ENCODE peak calls at places on chromosomes 6 and 20, in six cellular contexts. C, D, E, Y, N and O are unnamed samples. For H3K27me3 and H3K4me1, the result is how much of the 10 kb centered on the place peaks cover.

GRCh38 chr6:42745083-42745637 is 743 bp downstream of the TBCC start:
- DNase-seq in C (peak), D (peak), E (peak), Y (peak), N (peak), O (peak)

GRCh38 chr6:102501615-102502014 is 1108.1 kb downstream of the GRIK2 start:
- DNase-seq in C (no peak), D (no peak), E (no peak), Y (no peak), N (no peak), O (no peak)

GRCh38 chr6:3913077-3913957 is 64.1 kb downstream of the FAM50B start:
- DNase-seq in C (no peak), D (no peak), E (no peak), Y (peak), N (peak), O (peak)

GRCh38 chr6:38095054-38095453 is 275.5 kb downstream of the ZFAND3 start:
- DNase-seq in C (no peak), D (no peak), E (no peak), Y (no peak), N (peak), O (no peak)

GRCh38 chr20:24507182-24507853 is 37.9 kb downstream of the SYNDIG1 start:
- DNase-seq in C (no peak), D (no peak), E (no peak), Y (no peak), N (no peak), O (no peak)

GRCh38 chr6:81696505-81696904 is 56.0 kb downstream of the TENT5A start:
- DNase-seq in C (no peak), D (no peak), E (no peak), Y (no peak), N (no peak), O (no peak)

GRCh38 chr20:59441860-59442810 is 141.7 kb downstream of the EDN3 start:
- DNase-seq in C (no peak), D (no peak), E (no peak), Y (no peak), N (no peak), O (peak)

GRCh38 chr20:4064118-4064962 is 49.0 kb upstream of the RNF24 start:
- DNase-seq in C (peak), D (peak), E (no peak), Y (peak), N (peak), O (peak)

GRCh38 chr6:129662406-129662766 is 47.6 kb downstream of the ARHGAP18 start:
- DNase-seq in C (no peak), D (no peak), E (no peak), Y (no peak), N (no peak), O (no peak)

GRCh38 chr6:103937389-103937788 is 922.3 kb downstream of the HACE1 start:
- DNase-seq in C (no peak), D (no peak), E (no peak), Y (no peak), N (no peak), O (no peak)

GRCh38 chr6:167811689-167812487 is 14.8 kb upstream of the AFDN start:
- DNase-seq in C (no peak), D (no peak), E (no peak), Y (no peak), N (no peak), O (no peak)

GRCh38 chr20:36193937-36194712 is 39.6 kb downstream of the EPB41L1 start:
- DNase-seq in C (no peak), D (peak), E (no peak), Y (no peak), N (no peak), O (no peak)
- H3K27ac ChIP-seq in C (no peak), D (no peak), E (no peak), Y (no peak), N (no peak), O (no peak)

DNA sequence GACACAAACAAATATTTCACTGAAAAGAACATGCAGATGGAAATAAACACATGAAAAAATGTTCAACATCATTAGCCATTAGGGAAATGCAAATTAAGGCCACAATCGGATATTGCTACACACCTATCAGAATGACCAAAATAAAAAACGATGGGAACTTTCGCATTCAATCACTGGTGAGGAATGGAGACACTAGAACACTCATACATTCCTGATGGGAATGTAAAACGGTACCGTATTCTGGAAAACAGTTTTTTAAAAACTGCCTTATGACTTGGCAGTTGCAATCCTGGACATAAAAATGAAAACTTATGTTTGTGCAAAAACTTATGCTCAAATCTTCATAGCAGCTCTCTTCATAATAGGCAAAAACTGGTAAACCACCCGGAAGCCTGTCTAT is 146.0 kb downstream of the CEBPB start:
- DNase-seq in C (no peak), D (no peak), E (no peak), Y (no peak), N (peak), O (no peak)
- H3K27me3 ChIP-seq in C (under half), D (under half), E (under half), Y (under half), N (under half), O (under half)

DNA sequence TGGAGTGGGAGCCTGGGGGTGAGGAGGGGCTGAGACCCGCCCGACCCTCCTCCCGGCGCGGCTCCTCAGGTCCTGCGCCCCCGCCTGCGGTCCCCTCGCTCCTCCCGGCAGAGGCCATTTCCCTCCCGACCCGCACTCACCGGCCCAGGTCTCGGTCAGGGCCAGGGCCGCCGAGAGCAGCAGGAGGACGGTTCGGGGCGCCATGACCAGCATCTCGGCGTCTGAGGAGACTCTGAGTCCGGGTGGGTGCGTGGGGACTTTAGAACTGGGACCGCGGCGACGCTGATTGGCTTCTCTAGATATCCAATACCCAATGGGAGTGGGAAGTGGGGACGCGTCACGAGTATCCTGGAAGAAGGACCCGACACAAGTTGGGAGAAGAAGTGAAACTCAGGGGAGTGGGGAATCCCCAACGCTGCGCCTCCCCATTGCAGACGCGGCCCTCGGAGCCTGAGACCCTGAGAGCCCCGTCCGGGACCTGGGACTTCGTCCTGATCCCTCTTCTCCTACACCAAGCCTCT is at the start of gene HLA-B:
- DNase-seq in C (peak), D (peak), E (peak), Y (peak), N (peak), O (peak)
- H3K4me1 ChIP-seq in C (under half), D (under half), E (under half), Y (under half), N (under half), O (under half)

DNA sequence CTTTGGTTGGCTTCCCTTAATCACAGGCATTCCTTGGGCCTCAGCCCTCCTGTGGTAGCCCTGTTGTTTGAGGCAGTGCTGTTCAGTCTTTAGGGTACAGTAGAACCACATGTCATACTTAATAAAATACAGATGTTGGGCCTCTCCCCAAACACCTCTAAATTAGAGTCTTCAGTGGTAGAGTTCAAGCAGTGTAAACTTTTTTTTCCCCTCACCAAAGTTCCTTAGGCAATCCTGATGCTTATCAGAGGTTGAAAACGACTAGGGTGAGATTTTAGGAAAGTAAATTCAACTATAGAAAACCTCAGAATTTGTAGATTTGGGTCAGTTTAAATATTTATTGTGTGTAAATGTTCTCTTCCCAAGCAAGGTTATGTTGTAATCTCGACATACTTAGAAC is 44.6 kb downstream of the BLTP3A start:
- DNase-seq in C (no peak), D (no peak), E (no peak), Y (no peak), N (no peak), O (no peak)
- H3K27ac ChIP-seq in C (no peak), D (no peak), E (no peak), Y (no peak), N (no peak), O (no peak)

DNA sequence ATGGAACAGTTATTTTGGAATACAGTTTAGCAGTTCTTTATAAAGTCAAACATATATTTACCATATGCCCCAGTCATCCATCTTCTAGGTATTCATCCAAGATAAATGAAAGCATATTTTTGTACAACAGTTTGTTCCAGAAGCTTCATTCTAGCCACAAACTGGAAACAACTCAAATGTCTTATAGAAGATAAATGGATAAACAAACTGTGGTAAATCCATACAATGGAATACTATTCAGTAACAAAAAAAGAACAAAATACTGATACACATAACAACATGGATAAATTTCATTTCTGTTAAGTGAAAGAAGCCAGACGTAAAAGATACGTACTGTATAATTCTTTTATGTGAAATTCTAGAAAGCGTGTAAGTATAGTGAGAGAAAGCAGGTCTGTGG is 167.0 kb upstream of the AHI1 start:
- DNase-seq in C (no peak), D (no peak), E (no peak), Y (no peak), N (no peak), O (no peak)
- H3K27me3 ChIP-seq in C (under half), D (under half), E (under half), Y (under half), N (under half), O (under half)

GRCh38 chr20:17849111-17849900 is 119.3 kb downstream of the SNX5 start:
- DNase-seq in C (no peak), D (no peak), E (no peak), Y (no peak), N (no peak), O (no peak)
- H3K4me1 ChIP-seq in C (under half), D (under half), E (under half), Y (under half), N (under half), O (under half)